ENCODE peak calls at places on chromosome 11, in five cellular contexts. One of them, this sample, is unnamed.
A peak's percentile ranks its signal among the peaks of the same experiment; 100 is the strongest.

GRCh38 chr11:60937144-60937527 is 12.9 kb downstream of the TMEM132A start:
- DNase-seq in ascending aorta: no peak
- DNase-seq in left ventricle myocardium inferior: no peak
- DNase-seq in A549: no peak
- DNase-seq in PC-9: no peak
- DNase-seq in this sample: no peak

GRCh38 chr11:33027233-33027632 is 11.6 kb downstream of the DEPDC7 start:
- DNase-seq in ascending aorta: no peak
- DNase-seq in left ventricle myocardium inferior: no peak
- DNase-seq in A549: no peak
- DNase-seq in PC-9: no peak
- DNase-seq in this sample: no peak

GRCh38 chr11:44351898-44352498 is 42.1 kb upstream of the ALX4 start:
- DNase-seq in ascending aorta: no peak
- DNase-seq in left ventricle myocardium inferior: no peak
- DNase-seq in A549: peak; percentile 23
- DNase-seq in PC-9: no peak
- DNase-seq in this sample: no peak

GRCh38 chr11:44446996-44447771 is 118.3 kb upstream of the CD82 start:
- DNase-seq in ascending aorta: no peak
- DNase-seq in left ventricle myocardium inferior: no peak
- DNase-seq in A549: no peak
- DNase-seq in PC-9: no peak
- DNase-seq in this sample: no peak

GRCh38 chr11:77244277-77245014 is 57.0 kb downstream of the GDPD4 start:
- DNase-seq in ascending aorta: no peak
- DNase-seq in left ventricle myocardium inferior: no peak
- DNase-seq in A549: no peak
- DNase-seq in PC-9: peak; percentile 14
- DNase-seq in this sample: no peak

GRCh38 chr11:111348147-111348546 is 30.9 kb downstream of the POU2AF1 start:
- DNase-seq in ascending aorta: no peak
- DNase-seq in left ventricle myocardium inferior: no peak
- DNase-seq in A549: no peak
- DNase-seq in PC-9: no peak
- DNase-seq in this sample: no peak

GRCh38 chr11:44936527-44936926 is 14.2 kb downstream of the TP53I11 start:
- DNase-seq in ascending aorta: peak; percentile 26
- DNase-seq in left ventricle myocardium inferior: peak; percentile 81
- DNase-seq in A549: peak; percentile 68
- DNase-seq in PC-9: peak; percentile 81
- DNase-seq in this sample: no peak

GRCh38 chr11:8285796-8286195 is 22.1 kb upstream of the LMO1 start:
- DNase-seq in ascending aorta: no peak
- DNase-seq in left ventricle myocardium inferior: no peak
- DNase-seq in A549: no peak
- DNase-seq in PC-9: no peak
- DNase-seq in this sample: no peak

GRCh38 chr11:28910926-28911325 is 802.7 kb downstream of the METTL15 start:
- DNase-seq in ascending aorta: no peak
- DNase-seq in left ventricle myocardium inferior: no peak
- DNase-seq in A549: no peak
- DNase-seq in PC-9: no peak
- DNase-seq in this sample: no peak

GRCh38 chr11:11078344-11078743 is 220.5 kb upstream of the ZBED5 start:
- DNase-seq in ascending aorta: no peak
- DNase-seq in left ventricle myocardium inferior: no peak
- DNase-seq in A549: no peak
- DNase-seq in PC-9: no peak
- DNase-seq in this sample: no peak

GRCh38 chr11:45917286-45917622 is 423 bp downstream of the PEX16 start:
- DNase-seq in ascending aorta: no peak
- DNase-seq in left ventricle myocardium inferior: no peak
- DNase-seq in A549: no peak
- DNase-seq in PC-9: no peak
- DNase-seq in this sample: no peak

GRCh38 chr11:67699521-67699920 is 25.1 kb upstream of the ALDH3B2 start:
- DNase-seq in ascending aorta: no peak
- DNase-seq in left ventricle myocardium inferior: no peak
- DNase-seq in A549: no peak
- DNase-seq in PC-9: no peak
- DNase-seq in this sample: no peak

GRCh38 chr11:95283653-95284052 is 52.7 kb upstream of the SESN3 start:
- DNase-seq in ascending aorta: no peak
- DNase-seq in left ventricle myocardium inferior: no peak
- DNase-seq in A549: no peak
- DNase-seq in PC-9: no peak
- DNase-seq in this sample: no peak

GRCh38 chr11:65496304-65497140 is 2.3 kb upstream of the MALAT1 start:
- DNase-seq in ascending aorta: no peak
- DNase-seq in left ventricle myocardium inferior: no peak
- DNase-seq in A549: no peak
- DNase-seq in PC-9: no peak
- DNase-seq in this sample: no peak

GRCh38 chr11:86097965-86098364 is 29.1 kb upstream of the PICALM start:
- DNase-seq in ascending aorta: no peak
- DNase-seq in left ventricle myocardium inferior: no peak
- DNase-seq in A549: no peak
- DNase-seq in PC-9: no peak
- DNase-seq in this sample: no peak

GRCh38 chr11:35036642-35037041 is 102.3 kb upstream of the CD44 start:
- DNase-seq in ascending aorta: no peak
- DNase-seq in left ventricle myocardium inferior: no peak
- DNase-seq in A549: no peak
- DNase-seq in PC-9: no peak
- DNase-seq in this sample: no peak

GRCh38 chr11:130198292-130198691 is 38.7 kb downstream of the ST14 start:
- DNase-seq in ascending aorta: no peak
- DNase-seq in left ventricle myocardium inferior: no peak
- DNase-seq in A549: no peak
- DNase-seq in PC-9: no peak
- DNase-seq in this sample: no peak

GRCh38 chr11:61752117-61752924 is at the start of gene MYRF:
- DNase-seq in ascending aorta: no peak
- DNase-seq in left ventricle myocardium inferior: peak; percentile 49
- DNase-seq in A549: peak; percentile 50
- DNase-seq in PC-9: peak; percentile 66
- DNase-seq in this sample: no peak

GRCh38 chr11:85182437-85183109 is 444.6 kb downstream of the DLG2 start:
- DNase-seq in ascending aorta: no peak
- DNase-seq in left ventricle myocardium inferior: no peak
- DNase-seq in A549: peak; percentile 6
- DNase-seq in PC-9: peak; percentile 5
- DNase-seq in this sample: peak; percentile 13

GRCh38 chr11:10328314-10329090 is 23.6 kb downstream of the ADM start:
- DNase-seq in ascending aorta: no peak
- DNase-seq in left ventricle myocardium inferior: no peak
- DNase-seq in A549: no peak
- DNase-seq in PC-9: no peak
- DNase-seq in this sample: no peak

GRCh38 chr11:2547806-2548205 is 103.0 kb downstream of the KCNQ1 start:
- DNase-seq in ascending aorta: no peak
- DNase-seq in left ventricle myocardium inferior: peak; percentile 7
- DNase-seq in A549: no peak
- DNase-seq in PC-9: no peak
- DNase-seq in this sample: no peak

GRCh38 chr11:65894034-65894591 is 3.6 kb downstream of the CCDC85B start:
- DNase-seq in ascending aorta: no peak
- DNase-seq in left ventricle myocardium inferior: peak; percentile 64
- DNase-seq in A549: no peak
- DNase-seq in PC-9: no peak
- DNase-seq in this sample: no peak

GRCh38 chr11:45922425-45923082 is at the start of gene LARGE2:
- DNase-seq in ascending aorta: no peak
- DNase-seq in left ventricle myocardium inferior: peak; percentile 8
- DNase-seq in A549: peak; percentile 48
- DNase-seq in PC-9: peak; percentile 75
- DNase-seq in this sample: no peak

GRCh38 chr11:31118566-31118965 is 251.0 kb downstream of the DCDC1 start:
- DNase-seq in ascending aorta: no peak
- DNase-seq in left ventricle myocardium inferior: no peak
- DNase-seq in A549: no peak
- DNase-seq in PC-9: no peak
- DNase-seq in this sample: no peak

GRCh38 chr11:79794057-79794456 is 353.2 kb upstream of the TENM4 start:
- DNase-seq in ascending aorta: no peak
- DNase-seq in left ventricle myocardium inferior: no peak
- DNase-seq in A549: no peak
- DNase-seq in PC-9: no peak
- DNase-seq in this sample: no peak

DNA sequence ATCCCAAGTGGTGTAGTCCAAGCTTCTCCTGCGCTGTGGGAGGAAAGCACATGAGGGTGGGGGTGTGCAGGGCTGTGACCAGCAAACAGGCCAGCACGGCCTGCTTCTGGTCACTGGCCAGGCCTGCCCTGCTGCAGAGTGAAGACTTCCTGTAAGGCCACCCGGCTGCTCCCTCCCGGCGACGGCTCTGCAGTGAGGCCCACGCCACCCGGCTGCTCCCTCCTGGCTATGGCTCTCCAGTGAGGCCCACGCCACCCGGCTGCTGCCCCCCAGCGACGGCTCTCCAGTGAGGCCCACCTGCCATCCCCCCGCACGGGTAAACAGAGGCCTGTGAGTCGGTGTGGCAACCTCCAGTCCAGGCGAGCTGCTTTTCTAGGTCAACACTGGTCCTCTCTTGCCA is 31.4 kb upstream of the BRSK2 start:
- DNase-seq in ascending aorta: no peak
- DNase-seq in left ventricle myocardium inferior: no peak
- DNase-seq in A549: no peak
- DNase-seq in PC-9: no peak
- DNase-seq in this sample: no peak
- TF ChIP-seq CTCF in ascending aorta: no peak
- TF ChIP-seq CTCF in left ventricle myocardium inferior: no peak
- TF ChIP-seq CTCF in A549: no peak
- TF ChIP-seq CTCF in PC-9: no peak
- TF ChIP-seq CTCF in this sample: no peak

GRCh38 chr11:91394073-91394717 is 830.4 kb upstream of the FAT3 start:
- DNase-seq in ascending aorta: no peak
- DNase-seq in left ventricle myocardium inferior: no peak
- DNase-seq in A549: no peak
- DNase-seq in PC-9: no peak
- DNase-seq in this sample: no peak
- H3K4me3 ChIP-seq in ascending aorta: no peak overlapping the region
- H3K4me3 ChIP-seq in left ventricle myocardium inferior: no peak overlapping the region
- H3K4me3 ChIP-seq in A549: no peak overlapping the region
- H3K4me3 ChIP-seq in PC-9: no peak overlapping the region
- H3K4me3 ChIP-seq in this sample: no peak overlapping the region

GRCh38 chr11:119384332-119384731 is 2.8 kb upstream of the USP2 start:
- DNase-seq in ascending aorta: no peak
- DNase-seq in left ventricle myocardium inferior: no peak
- DNase-seq in A549: no peak
- DNase-seq in PC-9: no peak
- DNase-seq in this sample: no peak

GRCh38 chr11:119388103-119388502 is 6.6 kb upstream of the USP2 start:
- DNase-seq in ascending aorta: no peak
- DNase-seq in left ventricle myocardium inferior: no peak
- DNase-seq in A549: no peak
- DNase-seq in PC-9: no peak
- DNase-seq in this sample: no peak

GRCh38 chr11:119389611-119390254 is 8.2 kb upstream of the USP2 start:
- DNase-seq in ascending aorta: no peak
- DNase-seq in left ventricle myocardium inferior: no peak
- DNase-seq in A549: peak; percentile 40
- DNase-seq in PC-9: no peak
- DNase-seq in this sample: no peak
- TF ChIP-seq CTCF in ascending aorta: no peak
- TF ChIP-seq CTCF in left ventricle myocardium inferior: peak; percentile 34
- TF ChIP-seq CTCF in A549: no peak
- TF ChIP-seq CTCF in PC-9: peak; percentile 46
- TF ChIP-seq CTCF in this sample: peak; percentile 41

DNA sequence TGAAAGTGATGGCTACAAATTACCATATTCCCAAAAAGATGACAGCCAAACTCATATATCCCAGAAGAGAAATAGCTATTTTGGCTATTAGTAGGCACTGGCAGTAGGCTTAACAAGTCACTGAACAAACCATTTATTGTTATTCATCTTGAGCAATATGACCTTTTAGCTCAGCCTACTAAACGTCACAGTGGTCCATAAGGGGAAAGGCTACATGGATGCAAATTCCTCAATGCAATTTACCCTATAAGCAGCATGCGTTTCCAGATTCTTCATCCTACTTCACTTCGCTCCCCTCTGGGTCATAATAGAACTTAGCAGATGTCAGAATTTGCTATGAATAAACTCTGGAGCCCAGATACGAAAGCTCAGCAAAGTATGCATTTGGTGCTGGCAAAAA is 114.0 kb downstream of the SIK3 start:
- DNase-seq in ascending aorta: no peak
- DNase-seq in left ventricle myocardium inferior: no peak
- DNase-seq in A549: no peak
- DNase-seq in PC-9: no peak
- DNase-seq in this sample: no peak
- H3K4me3 ChIP-seq in ascending aorta: no peak overlapping the region
- H3K4me3 ChIP-seq in left ventricle myocardium inferior: no peak overlapping the region
- H3K4me3 ChIP-seq in A549: no peak overlapping the region
- H3K4me3 ChIP-seq in PC-9: no peak overlapping the region
- H3K4me3 ChIP-seq in this sample: no peak overlapping the region

This sample was measured in epithelial cell of proximal tubule.